ENCODE peak calls at places on chromosomes 12 and 14, in seven cellular contexts. A is iris pigment epithelial cell, J is H7, H is HTR-8/SVneo, W is nephron progenitor cell, F is fibroblast of the conjunctiva, U is COR-L47. I is an unnamed sample.

GRCh38 chr12:52631264-52631663 is 12.9 kb upstream of the KRT73 start:
- DNase-seq in A (no peak), J (no peak), H (no peak), W (no peak), F (no peak), U (no peak), I (peak; percentile 45)

GRCh38 chr14:80681651-80682050 is 259.9 kb downstream of the CEP128 start:
- DNase-seq in A (peak; percentile 61), J (no peak), H (no peak), W (no peak), F (no peak), U (no peak), I (no peak)

GRCh38 chr14:24368562-24369252 is 723 bp downstream of the NFATC4 start:
- DNase-seq in A (peak; percentile 38), J (peak; percentile 96), H (peak; percentile 14), W (peak; percentile 79), F (peak; percentile 81), U (peak; percentile 65), I (peak; percentile 69)

GRCh38 chr14:105748204-105748578 is 221.8 kb downstream of the TMEM121 start:
- DNase-seq in A (peak; percentile 23), J (no peak), H (peak; percentile 29), W (no peak), F (no peak), U (no peak), I (peak; percentile 28)

GRCh38 chr14:64762044-64763034 is 58.1 kb downstream of the PLEKHG3 start:
- DNase-seq in A (peak; percentile 87), J (no peak), H (peak; percentile 99), W (peak; percentile 43), F (peak; percentile 68), U (peak; percentile 96), I (peak; percentile 83)

GRCh38 chr12:69115099-69115498 is 124.3 kb upstream of the CPSF6 start:
- DNase-seq in A (no peak), J (no peak), H (no peak), W (no peak), F (no peak), U (no peak), I (no peak)

GRCh38 chr12:116385486-116386217 is 108.2 kb upstream of the MED13L start:
- DNase-seq in A (peak; percentile 40), J (peak; percentile 36), H (no peak), W (no peak), F (no peak), U (no peak), I (peak; percentile 74)

GRCh38 chr14:85425507-85425906 is 104.4 kb upstream of the FLRT2 start:
- DNase-seq in A (no peak), J (no peak), H (no peak), W (no peak), F (no peak), U (no peak), I (no peak)

GRCh38 chr12:27009926-27010325 is 4.3 kb downstream of the TM7SF3 start:
- DNase-seq in A (no peak), J (no peak), H (peak; percentile 33), W (no peak), F (no peak), U (no peak), I (no peak)

GRCh38 chr12:58764100-58764953 is 156.0 kb downstream of the LRIG3 start:
- DNase-seq in A (peak; percentile 66), J (no peak), H (no peak), W (peak; percentile 11), F (no peak), U (no peak), I (no peak)

GRCh38 chr14:93040443-93040842 is 75.3 kb downstream of the ITPK1 start:
- DNase-seq in A (no peak), J (no peak), H (no peak), W (no peak), F (no peak), U (no peak), I (no peak)

GRCh38 chr12:94770397-94770759 is 120.0 kb upstream of the TMCC3 start:
- DNase-seq in A (no peak), J (no peak), H (no peak), W (no peak), F (no peak), U (no peak), I (no peak)

GRCh38 chr12:112894128-112894527 is 12.6 kb upstream of the OAS1 start:
- DNase-seq in A (no peak), J (no peak), H (no peak), W (no peak), F (no peak), U (no peak), I (no peak)

GRCh38 chr12:12716845-12717585 is at the start of gene CDKN1B:
- DNase-seq in A (peak; percentile 94), J (peak; percentile 94), H (peak; percentile 69), W (peak; percentile 76), F (peak; percentile 95), U (peak; percentile 84), I (peak; percentile 93)

GRCh38 chr12:38154096-38155019 is 162.2 kb upstream of the ALG10B start:
- DNase-seq in A (no peak), J (peak; percentile 8), H (no peak), W (no peak), F (no peak), U (no peak), I (no peak)

GRCh38 chr12:48927261-48927660 is 2.0 kb upstream of the FKBP11 start:
- DNase-seq in A (peak; percentile 80), J (no peak), H (no peak), W (no peak), F (no peak), U (no peak), I (no peak)

GRCh38 chr14:58078471-58078870 is 73.5 kb downstream of the ARMH4 start:
- DNase-seq in A (peak; percentile 3), J (no peak), H (no peak), W (no peak), F (no peak), U (no peak), I (no peak)

GRCh38 chr12:160858-161257 is 53.1 kb downstream of the SLC6A12 start:
- DNase-seq in A (no peak), J (no peak), H (no peak), W (no peak), F (no peak), U (no peak), I (no peak)

GRCh38 chr14:66507181-66507721 is 696 bp upstream of the GPHN start:
- DNase-seq in A (no peak), J (no peak), H (peak; percentile 82), W (no peak), F (no peak), U (no peak), I (no peak)

GRCh38 chr14:55339770-55340169 is 68.5 kb downstream of the FBXO34 start:
- DNase-seq in A (peak; percentile 24), J (no peak), H (no peak), W (no peak), F (no peak), U (no peak), I (no peak)

GRCh38 chr12:46959484-46959883 is 119.9 kb upstream of the PCED1B start:
- DNase-seq in A (peak; percentile 85), J (no peak), H (peak; percentile 40), W (no peak), F (peak; percentile 40), U (no peak), I (no peak)

GRCh38 chr12:116504438-116504837 is 54.7 kb upstream of the MAP1LC3B2 start:
- DNase-seq in A (no peak), J (no peak), H (no peak), W (peak; percentile 42), F (no peak), U (no peak), I (no peak)

I was measured in islet precursor cell.